ENCODE peak calls at places on chromosomes 4 and X, in eight cellular contexts. One of them, this sample, is unnamed.

GRCh38 chr4:15521442-15522039 is 51.9 kb downstream of the CC2D2A start:
- DNase-seq in stimulated activated effector memory CD8-positive, alpha-beta T cell treated with anti-CD3 and anti-CD28 coated beads, Interleukin-12 subunit alpha, Interleukin-12 subunit beta, amount 100 ng/mL, for 72 hours: no peak
- DNase-seq in MV-4-11: no peak
- DNase-seq in fibroblast of the aortic adventitia: peak; percentile 70
- DNase-seq in Peyer's patch: no peak
- DNase-seq in iris pigment epithelial cell: no peak
- DNase-seq in retina: no peak
- DNase-seq in CD4-positive, alpha-beta memory T cell: no peak
- DNase-seq in this sample: no peak

GRCh38 chr4:121269001-121269400 is 104.9 kb upstream of the TNIP3 start:
- DNase-seq in stimulated activated effector memory CD8-positive, alpha-beta T cell treated with anti-CD3 and anti-CD28 coated beads, Interleukin-12 subunit alpha, Interleukin-12 subunit beta, amount 100 ng/mL, for 72 hours: no peak
- DNase-seq in fibroblast of the aortic adventitia: no peak
- DNase-seq in MV-4-11: no peak
- DNase-seq in CD4-positive, alpha-beta memory T cell: no peak
- DNase-seq in retina: no peak
- DNase-seq in iris pigment epithelial cell: no peak
- DNase-seq in Peyer's patch: no peak
- DNase-seq in this sample: no peak

GRCh38 chr4:83830138-83830537 is 294.2 kb downstream of the GPAT3 start:
- DNase-seq in CD4-positive, alpha-beta memory T cell: no peak
- DNase-seq in MV-4-11: no peak
- DNase-seq in retina: no peak
- DNase-seq in fibroblast of the aortic adventitia: peak; percentile 37
- DNase-seq in stimulated activated effector memory CD8-positive, alpha-beta T cell treated with anti-CD3 and anti-CD28 coated beads, Interleukin-12 subunit alpha, Interleukin-12 subunit beta, amount 100 ng/mL, for 72 hours: no peak
- DNase-seq in iris pigment epithelial cell: no peak
- DNase-seq in Peyer's patch: no peak
- DNase-seq in this sample: no peak

GRCh38 chrX:110162867-110163266 is 155.0 kb downstream of the AMMECR1 start:
- DNase-seq in fibroblast of the aortic adventitia: no peak
- DNase-seq in stimulated activated effector memory CD8-positive, alpha-beta T cell treated with anti-CD3 and anti-CD28 coated beads, Interleukin-12 subunit alpha, Interleukin-12 subunit beta, amount 100 ng/mL, for 72 hours: no peak
- DNase-seq in retina: no peak
- DNase-seq in iris pigment epithelial cell: no peak
- DNase-seq in CD4-positive, alpha-beta memory T cell: no peak
- DNase-seq in MV-4-11: no peak
- DNase-seq in Peyer's patch: no peak
- DNase-seq in this sample: no peak

GRCh38 chrX:65750674-65751469 is 83.4 kb downstream of the MSN start:
- DNase-seq in retina: no peak
- DNase-seq in MV-4-11: peak; percentile 84
- DNase-seq in Peyer's patch: no peak
- DNase-seq in fibroblast of the aortic adventitia: no peak
- DNase-seq in stimulated activated effector memory CD8-positive, alpha-beta T cell treated with anti-CD3 and anti-CD28 coated beads, Interleukin-12 subunit alpha, Interleukin-12 subunit beta, amount 100 ng/mL, for 72 hours: peak; percentile 53
- DNase-seq in iris pigment epithelial cell: no peak
- DNase-seq in CD4-positive, alpha-beta memory T cell: peak; percentile 48
- DNase-seq in this sample: no peak

GRCh38 chr4:1638272-1638598 is 45.9 kb downstream of the FAM53A start:
- DNase-seq in CD4-positive, alpha-beta memory T cell: no peak
- DNase-seq in retina: no peak
- DNase-seq in stimulated activated effector memory CD8-positive, alpha-beta T cell treated with anti-CD3 and anti-CD28 coated beads, Interleukin-12 subunit alpha, Interleukin-12 subunit beta, amount 100 ng/mL, for 72 hours: no peak
- DNase-seq in iris pigment epithelial cell: no peak
- DNase-seq in MV-4-11: no peak
- DNase-seq in fibroblast of the aortic adventitia: no peak
- DNase-seq in Peyer's patch: no peak
- DNase-seq in this sample: no peak

GRCh38 chr4:17597517-17597916 is 16.9 kb upstream of the MED28 start:
- DNase-seq in Peyer's patch: no peak
- DNase-seq in retina: no peak
- DNase-seq in CD4-positive, alpha-beta memory T cell: no peak
- DNase-seq in fibroblast of the aortic adventitia: no peak
- DNase-seq in stimulated activated effector memory CD8-positive, alpha-beta T cell treated with anti-CD3 and anti-CD28 coated beads, Interleukin-12 subunit alpha, Interleukin-12 subunit beta, amount 100 ng/mL, for 72 hours: no peak
- DNase-seq in MV-4-11: no peak
- DNase-seq in iris pigment epithelial cell: peak; percentile 21
- DNase-seq in this sample: no peak

GRCh38 chr4:108068422-108068821 is 78.7 kb downstream of the HADH start:
- DNase-seq in MV-4-11: peak; percentile 44
- DNase-seq in CD4-positive, alpha-beta memory T cell: no peak
- DNase-seq in fibroblast of the aortic adventitia: no peak
- DNase-seq in iris pigment epithelial cell: peak; percentile 4
- DNase-seq in stimulated activated effector memory CD8-positive, alpha-beta T cell treated with anti-CD3 and anti-CD28 coated beads, Interleukin-12 subunit alpha, Interleukin-12 subunit beta, amount 100 ng/mL, for 72 hours: no peak
- DNase-seq in retina: no peak
- DNase-seq in Peyer's patch: no peak
- DNase-seq in this sample: no peak

GRCh38 chrX:48520976-48521352 is 644 bp upstream of the EBP start:
- DNase-seq in stimulated activated effector memory CD8-positive, alpha-beta T cell treated with anti-CD3 and anti-CD28 coated beads, Interleukin-12 subunit alpha, Interleukin-12 subunit beta, amount 100 ng/mL, for 72 hours: no peak
- DNase-seq in MV-4-11: no peak
- DNase-seq in CD4-positive, alpha-beta memory T cell: no peak
- DNase-seq in fibroblast of the aortic adventitia: no peak
- DNase-seq in iris pigment epithelial cell: no peak
- DNase-seq in retina: no peak
- DNase-seq in Peyer's patch: no peak
- DNase-seq in this sample: no peak

This sample was measured in GOT3.